ENCODE peak calls at places on chromosomes 7 and 10, in eight cellular contexts. One of them, this sample, is unnamed.

GRCh38 chr7:107614425-107614824 is 34.4 kb downstream of the BCAP29 start:
- DNase-seq in ovary: no peak
- DNase-seq in spleen: no peak
- DNase-seq in prostate gland: no peak
- DNase-seq in H1: no peak
- DNase-seq in heart left ventricle: no peak
- DNase-seq in upper lobe of left lung: no peak
- DNase-seq in uterus: no peak
- DNase-seq in this sample: no peak

GRCh38 chr7:144854839-144855424 is 19.1 kb upstream of the TPK1 start:
- DNase-seq in H1: no peak
- DNase-seq in upper lobe of left lung: no peak
- DNase-seq in uterus: no peak
- DNase-seq in heart left ventricle: no peak
- DNase-seq in spleen: no peak
- DNase-seq in prostate gland: no peak
- DNase-seq in ovary: no peak
- DNase-seq in this sample: no peak

GRCh38 chr10:6669269-6669859 is 89.3 kb upstream of the PRKCQ start:
- DNase-seq in upper lobe of left lung: no peak
- DNase-seq in ovary: no peak
- DNase-seq in spleen: no peak
- DNase-seq in uterus: no peak
- DNase-seq in H1: no peak
- DNase-seq in prostate gland: no peak
- DNase-seq in heart left ventricle: no peak
- DNase-seq in this sample: peak

GRCh38 chr10:33116293-33116697 is 158.3 kb upstream of the ITGB1 start:
- DNase-seq in prostate gland: no peak
- DNase-seq in H1: peak
- DNase-seq in uterus: peak
- DNase-seq in spleen: no peak
- DNase-seq in ovary: peak
- DNase-seq in upper lobe of left lung: no peak
- DNase-seq in heart left ventricle: no peak
- DNase-seq in this sample: peak

GRCh38 chr10:110368556-110368955 is 63.8 kb upstream of the SMNDC1 start:
- DNase-seq in prostate gland: no peak
- DNase-seq in spleen: no peak
- DNase-seq in H1: no peak
- DNase-seq in heart left ventricle: no peak
- DNase-seq in upper lobe of left lung: no peak
- DNase-seq in uterus: no peak
- DNase-seq in ovary: no peak
- DNase-seq in this sample: no peak

GRCh38 chr7:95262875-95263274 is 61.5 kb downstream of the PON1 start:
- DNase-seq in spleen: no peak
- DNase-seq in ovary: no peak
- DNase-seq in heart left ventricle: no peak
- DNase-seq in uterus: no peak
- DNase-seq in H1: no peak
- DNase-seq in upper lobe of left lung: no peak
- DNase-seq in prostate gland: no peak
- DNase-seq in this sample: no peak

GRCh38 chr10:129853236-129853946 is 110.7 kb downstream of the EBF3 start:
- DNase-seq in upper lobe of left lung: no peak
- DNase-seq in H1: no peak
- DNase-seq in spleen: no peak
- DNase-seq in heart left ventricle: no peak
- DNase-seq in uterus: no peak
- DNase-seq in prostate gland: no peak
- DNase-seq in ovary: no peak
- DNase-seq in this sample: no peak

GRCh38 chr7:127654404-127655392 is 2.7 kb downstream of the SND1 start:
- DNase-seq in upper lobe of left lung: no peak
- DNase-seq in H1: no peak
- DNase-seq in ovary: no peak
- DNase-seq in prostate gland: no peak
- DNase-seq in spleen: no peak
- DNase-seq in heart left ventricle: no peak
- DNase-seq in uterus: no peak
- DNase-seq in this sample: peak

GRCh38 chr7:151679868-151680534 is 160.3 kb upstream of the RHEB start:
- DNase-seq in heart left ventricle: no peak
- DNase-seq in ovary: no peak
- DNase-seq in upper lobe of left lung: no peak
- DNase-seq in uterus: no peak
- DNase-seq in prostate gland: no peak
- DNase-seq in H1: no peak
- DNase-seq in spleen: no peak
- DNase-seq in this sample: peak

GRCh38 chr10:132910901-132911711 is 31.3 kb downstream of the CFAP46 start:
- DNase-seq in heart left ventricle: peak
- DNase-seq in H1: no peak
- DNase-seq in prostate gland: no peak
- DNase-seq in ovary: peak
- DNase-seq in uterus: no peak
- DNase-seq in upper lobe of left lung: no peak
- DNase-seq in spleen: peak
- DNase-seq in this sample: no peak

GRCh38 chr7:129385116-129385515 is 49.1 kb upstream of the STRIP2 start:
- DNase-seq in spleen: no peak
- DNase-seq in heart left ventricle: no peak
- DNase-seq in ovary: no peak
- DNase-seq in upper lobe of left lung: no peak
- DNase-seq in H1: no peak
- DNase-seq in prostate gland: no peak
- DNase-seq in uterus: no peak
- DNase-seq in this sample: no peak

GRCh38 chr10:86648706-86649426 is 5.5 kb upstream of the OPN4 start:
- DNase-seq in heart left ventricle: peak
- DNase-seq in upper lobe of left lung: peak
- DNase-seq in uterus: peak
- DNase-seq in ovary: peak
- DNase-seq in spleen: peak
- DNase-seq in H1: no peak
- DNase-seq in prostate gland: peak
- DNase-seq in this sample: no peak

GRCh38 chr10:52488606-52489485 is 174.8 kb downstream of the DKK1 start:
- DNase-seq in prostate gland: peak
- DNase-seq in heart left ventricle: no peak
- DNase-seq in H1: no peak
- DNase-seq in uterus: no peak
- DNase-seq in upper lobe of left lung: no peak
- DNase-seq in spleen: no peak
- DNase-seq in ovary: no peak
- DNase-seq in this sample: no peak

GRCh38 chr7:50415844-50416243 is 34.3 kb downstream of the FIGNL1 start:
- DNase-seq in spleen: no peak
- DNase-seq in uterus: no peak
- DNase-seq in heart left ventricle: no peak
- DNase-seq in H1: no peak
- DNase-seq in prostate gland: no peak
- DNase-seq in ovary: no peak
- DNase-seq in upper lobe of left lung: no peak
- DNase-seq in this sample: no peak

GRCh38 chr7:47438411-47439029 is 143.4 kb downstream of the TNS3 start:
- DNase-seq in heart left ventricle: no peak
- DNase-seq in uterus: no peak
- DNase-seq in H1: no peak
- DNase-seq in upper lobe of left lung: no peak
- DNase-seq in ovary: no peak
- DNase-seq in spleen: no peak
- DNase-seq in prostate gland: no peak
- DNase-seq in this sample: no peak

GRCh38 chr7:24378871-24379608 is 95.0 kb downstream of the NPY start:
- DNase-seq in ovary: no peak
- DNase-seq in heart left ventricle: no peak
- DNase-seq in upper lobe of left lung: peak
- DNase-seq in prostate gland: no peak
- DNase-seq in uterus: no peak
- DNase-seq in spleen: no peak
- DNase-seq in H1: no peak
- DNase-seq in this sample: no peak

GRCh38 chr10:71684356-71685173 is 35.0 kb downstream of the C10orf105 start:
- DNase-seq in upper lobe of left lung: no peak
- DNase-seq in heart left ventricle: no peak
- DNase-seq in H1: no peak
- DNase-seq in spleen: no peak
- DNase-seq in ovary: no peak
- DNase-seq in prostate gland: no peak
- DNase-seq in uterus: no peak
- DNase-seq in this sample: peak

GRCh38 chr7:3917466-3917865 is 616.4 kb downstream of the SDK1 start:
- DNase-seq in upper lobe of left lung: no peak
- DNase-seq in prostate gland: no peak
- DNase-seq in H1: no peak
- DNase-seq in heart left ventricle: no peak
- DNase-seq in uterus: no peak
- DNase-seq in spleen: no peak
- DNase-seq in ovary: no peak
- DNase-seq in this sample: no peak

GRCh38 chr7:144738708-144739314 is 97.0 kb downstream of the TPK1 start:
- DNase-seq in ovary: no peak
- DNase-seq in heart left ventricle: no peak
- DNase-seq in prostate gland: peak
- DNase-seq in uterus: no peak
- DNase-seq in H1: no peak
- DNase-seq in upper lobe of left lung: no peak
- DNase-seq in spleen: no peak
- DNase-seq in this sample: peak

GRCh38 chr10:132282667-132283603 is 24.8 kb downstream of the STK32C start:
- DNase-seq in spleen: peak
- DNase-seq in prostate gland: no peak
- DNase-seq in H1: no peak
- DNase-seq in ovary: no peak
- DNase-seq in heart left ventricle: peak
- DNase-seq in upper lobe of left lung: no peak
- DNase-seq in uterus: no peak
- DNase-seq in this sample: no peak

GRCh38 chr7:134986363-134987231 is at the start of gene AGBL3:
- DNase-seq in heart left ventricle: peak
- DNase-seq in spleen: peak
- DNase-seq in upper lobe of left lung: peak
- DNase-seq in uterus: peak
- DNase-seq in H1: peak
- DNase-seq in ovary: peak
- DNase-seq in prostate gland: peak
- DNase-seq in this sample: peak
- TF ChIP-seq POLR2A in heart left ventricle: no peak
- TF ChIP-seq POLR2A in spleen: no peak
- TF ChIP-seq POLR2A in upper lobe of left lung: no peak
- TF ChIP-seq POLR2A in uterus: peak
- TF ChIP-seq POLR2A in H1: peak
- TF ChIP-seq POLR2A in ovary: peak
- TF ChIP-seq POLR2A in prostate gland: no peak
- TF ChIP-seq POLR2A in this sample: peak

GRCh38 chr10:73730153-73730906 is 13.8 kb upstream of the SEC24C start:
- DNase-seq in heart left ventricle: peak
- DNase-seq in ovary: peak
- DNase-seq in spleen: peak
- DNase-seq in upper lobe of left lung: peak
- DNase-seq in prostate gland: peak
- DNase-seq in uterus: peak
- DNase-seq in H1: peak
- DNase-seq in this sample: peak
- TF ChIP-seq POLR2A in heart left ventricle: no peak
- TF ChIP-seq POLR2A in ovary: peak
- TF ChIP-seq POLR2A in spleen: no peak
- TF ChIP-seq POLR2A in upper lobe of left lung: peak
- TF ChIP-seq POLR2A in prostate gland: peak
- TF ChIP-seq POLR2A in uterus: peak
- TF ChIP-seq POLR2A in H1: peak
- TF ChIP-seq POLR2A in this sample: peak

DNA sequence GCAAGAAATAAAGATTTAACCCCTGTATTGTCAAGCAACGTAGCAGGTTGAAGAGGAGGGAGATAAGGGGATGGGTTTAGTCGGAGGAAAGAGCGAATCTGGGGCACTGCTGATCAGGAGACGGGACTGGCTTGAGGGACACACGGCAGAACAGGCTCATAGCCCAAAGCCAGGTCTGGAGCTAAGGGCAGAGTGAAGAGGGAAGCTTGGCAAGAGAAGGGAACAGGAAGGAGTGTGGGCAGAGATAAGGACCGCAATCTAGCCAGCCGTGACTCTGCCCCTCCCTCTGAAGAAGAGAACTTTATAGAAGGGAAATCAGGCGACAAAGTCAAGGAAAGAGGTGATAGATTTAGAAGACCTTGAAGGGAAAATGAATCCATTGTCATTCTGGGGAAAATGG is 67.6 kb downstream of the CAV1 start:
- DNase-seq in upper lobe of left lung: peak
- DNase-seq in ovary: no peak
- DNase-seq in heart left ventricle: no peak
- DNase-seq in uterus: no peak
- DNase-seq in H1: no peak
- DNase-seq in prostate gland: no peak
- DNase-seq in spleen: no peak
- DNase-seq in this sample: peak
- TF ChIP-seq POLR2A in upper lobe of left lung: no peak
- TF ChIP-seq POLR2A in ovary: no peak
- TF ChIP-seq POLR2A in heart left ventricle: no peak
- TF ChIP-seq POLR2A in uterus: no peak
- TF ChIP-seq POLR2A in H1: no peak
- TF ChIP-seq POLR2A in prostate gland: no peak
- TF ChIP-seq POLR2A in spleen: no peak
- TF ChIP-seq POLR2A in this sample: no peak

GRCh38 chr7:86152926-86153325 is 490.8 kb upstream of the GRM3 start:
- DNase-seq in upper lobe of left lung: no peak
- DNase-seq in uterus: no peak
- DNase-seq in ovary: no peak
- DNase-seq in prostate gland: no peak
- DNase-seq in heart left ventricle: no peak
- DNase-seq in spleen: no peak
- DNase-seq in H1: no peak
- DNase-seq in this sample: no peak

GRCh38 chr7:86149266-86149665 is 494.4 kb upstream of the GRM3 start:
- DNase-seq in spleen: no peak
- DNase-seq in uterus: no peak
- DNase-seq in ovary: no peak
- DNase-seq in H1: no peak
- DNase-seq in upper lobe of left lung: no peak
- DNase-seq in heart left ventricle: no peak
- DNase-seq in prostate gland: no peak
- DNase-seq in this sample: no peak

DNA sequence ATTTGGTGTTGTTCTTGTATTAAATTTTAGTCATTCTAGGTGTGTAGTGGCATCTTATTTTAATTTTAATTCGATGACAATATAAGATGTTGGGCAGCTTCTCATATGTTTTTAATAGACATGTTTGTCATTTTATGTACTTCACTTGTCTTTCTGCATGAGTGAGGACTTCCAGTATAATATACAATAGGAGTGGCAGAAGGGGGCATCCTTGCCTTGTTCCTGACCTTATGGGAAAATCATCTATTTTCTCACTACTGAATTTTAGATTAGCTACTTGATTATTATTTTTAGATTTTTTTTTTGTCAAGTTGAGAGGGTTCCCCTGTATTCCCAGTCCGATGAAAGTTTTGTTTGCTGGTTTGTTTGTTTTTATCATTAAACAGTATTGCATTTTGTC is 495.2 kb upstream of the GRM3 start:
- DNase-seq in uterus: no peak
- DNase-seq in H1: no peak
- DNase-seq in heart left ventricle: no peak
- DNase-seq in spleen: no peak
- DNase-seq in upper lobe of left lung: no peak
- DNase-seq in ovary: no peak
- DNase-seq in prostate gland: no peak
- DNase-seq in this sample: no peak
- TF ChIP-seq POLR2A in uterus: no peak
- TF ChIP-seq POLR2A in H1: no peak
- TF ChIP-seq POLR2A in heart left ventricle: no peak
- TF ChIP-seq POLR2A in spleen: no peak
- TF ChIP-seq POLR2A in upper lobe of left lung: no peak
- TF ChIP-seq POLR2A in ovary: no peak
- TF ChIP-seq POLR2A in prostate gland: no peak
- TF ChIP-seq POLR2A in this sample: no peak

This sample was measured in erythroblast.